ENCODE peak calls at places on chromosomes 5 and 9, in six cellular contexts. C, D, A, B, N and E are unnamed samples.
A peak's percentile ranks its signal among the peaks of the same experiment; 100 is the strongest.

GRCh38 chr9:7315116-7315515 is 484.5 kb downstream of the DMAC1 start:
- DNase-seq in C (no peak), D (no peak), A (no peak), B (no peak), N (no peak), E (no peak)

GRCh38 chr5:39599721-39600431 is 175.1 kb upstream of the DAB2 start:
- DNase-seq in C (peak; percentile 3), D (no peak), A (peak; percentile 72), B (no peak), N (peak; percentile 64), E (peak; percentile 45)

GRCh38 chr9:130939405-130939941 is 426 bp upstream of the FIBCD1 start:
- DNase-seq in C (no peak), D (peak; percentile 47), A (peak; percentile 11), B (no peak), N (peak; percentile 46), E (no peak)

GRCh38 chr9:116355153-116355827 is 201.7 kb downstream of the PAPPA start:
- DNase-seq in C (no peak), D (peak; percentile 55), A (peak; percentile 28), B (no peak), N (peak; percentile 71), E (peak; percentile 63)

GRCh38 chr9:137749511-137749910 is 128.1 kb upstream of the CACNA1B start:
- DNase-seq in C (no peak), D (no peak), A (no peak), B (no peak), N (no peak), E (no peak)

GRCh38 chr5:115599924-115600323 is 2.4 kb downstream of the TICAM2 start:
- DNase-seq in C (no peak), D (no peak), A (no peak), B (no peak), N (peak; percentile 41), E (no peak)

GRCh38 chr5:43243270-43243669 is 51.2 kb downstream of the NIM1K start:
- DNase-seq in C (no peak), D (no peak), A (no peak), B (no peak), N (no peak), E (no peak)

GRCh38 chr5:31366941-31367340 is 165.0 kb downstream of the DROSHA start:
- DNase-seq in C (no peak), D (no peak), A (peak; percentile 35), B (no peak), N (no peak), E (no peak)

DNA sequence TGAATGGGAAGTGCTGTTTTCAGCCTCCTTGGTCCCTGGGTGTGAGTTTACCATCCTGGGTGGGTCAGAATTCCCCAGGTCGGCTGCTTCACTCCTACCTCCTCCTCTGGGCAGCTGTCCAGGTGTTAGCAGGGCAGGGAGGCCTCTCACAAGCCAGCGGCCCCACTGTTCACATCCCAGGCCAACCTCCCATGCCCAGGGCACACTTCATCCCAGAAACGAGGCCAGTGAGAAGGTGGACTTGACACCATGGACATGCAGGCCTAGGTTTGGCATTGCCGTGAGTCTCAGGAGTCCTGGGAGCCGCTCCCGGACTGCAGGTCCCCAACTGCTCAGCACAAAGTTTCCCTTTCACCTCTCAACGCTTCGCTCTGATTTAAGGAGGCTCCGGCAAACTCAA is 229.6 kb upstream of the IRX2 start:
- DNase-seq in C (no peak), D (no peak), A (no peak), B (no peak), N (no peak), E (no peak)
- H3K23ac ChIP-seq in C (no peak overlapping the region), D (no peak overlapping the region), A (no peak overlapping the region), B (no peak overlapping the region), N (no peak overlapping the region), E (no peak overlapping the region)

GRCh38 chr9:38066167-38066906 is 2.7 kb downstream of the SHB start:
- DNase-seq in C (no peak), D (no peak), A (no peak), B (no peak), N (peak; percentile 72), E (no peak)

GRCh38 chr9:38066907-38067610 is 2.0 kb downstream of the SHB start:
- DNase-seq in C (no peak), D (no peak), A (no peak), B (no peak), N (peak; percentile 51), E (peak; percentile 46)

GRCh38 chr9:38068616-38068865 is 486 bp downstream of the SHB start:
- DNase-seq in C (no peak), D (no peak), A (peak; percentile 59), B (no peak), N (no peak), E (no peak)

GRCh38 chr9:38067892-38068615 is 973 bp downstream of the SHB start:
- DNase-seq in C (no peak), D (no peak), A (no peak), B (no peak), N (no peak), E (no peak)

GRCh38 chr9:38067611-38067891 is 1.5 kb downstream of the SHB start:
- DNase-seq in C (no peak), D (peak; percentile 49), A (no peak), B (no peak), N (no peak), E (no peak)
- H3K23ac ChIP-seq in C (peak overlapping the region; percentile 82), D (no peak overlapping the region), A (peak overlapping the region; percentile 88), B (no peak overlapping the region), N (peak overlapping the region; percentile 29), E (no peak overlapping the region)

GRCh38 chr5:135376961-135377621 is 21.9 kb downstream of the MACROH2A1 start:
- DNase-seq in C (no peak), D (no peak), A (no peak), B (no peak), N (no peak), E (no peak)
- H3K23ac ChIP-seq in C (no peak overlapping the region), D (no peak overlapping the region), A (no peak overlapping the region), B (no peak overlapping the region), N (no peak overlapping the region), E (no peak overlapping the region)

DNA sequence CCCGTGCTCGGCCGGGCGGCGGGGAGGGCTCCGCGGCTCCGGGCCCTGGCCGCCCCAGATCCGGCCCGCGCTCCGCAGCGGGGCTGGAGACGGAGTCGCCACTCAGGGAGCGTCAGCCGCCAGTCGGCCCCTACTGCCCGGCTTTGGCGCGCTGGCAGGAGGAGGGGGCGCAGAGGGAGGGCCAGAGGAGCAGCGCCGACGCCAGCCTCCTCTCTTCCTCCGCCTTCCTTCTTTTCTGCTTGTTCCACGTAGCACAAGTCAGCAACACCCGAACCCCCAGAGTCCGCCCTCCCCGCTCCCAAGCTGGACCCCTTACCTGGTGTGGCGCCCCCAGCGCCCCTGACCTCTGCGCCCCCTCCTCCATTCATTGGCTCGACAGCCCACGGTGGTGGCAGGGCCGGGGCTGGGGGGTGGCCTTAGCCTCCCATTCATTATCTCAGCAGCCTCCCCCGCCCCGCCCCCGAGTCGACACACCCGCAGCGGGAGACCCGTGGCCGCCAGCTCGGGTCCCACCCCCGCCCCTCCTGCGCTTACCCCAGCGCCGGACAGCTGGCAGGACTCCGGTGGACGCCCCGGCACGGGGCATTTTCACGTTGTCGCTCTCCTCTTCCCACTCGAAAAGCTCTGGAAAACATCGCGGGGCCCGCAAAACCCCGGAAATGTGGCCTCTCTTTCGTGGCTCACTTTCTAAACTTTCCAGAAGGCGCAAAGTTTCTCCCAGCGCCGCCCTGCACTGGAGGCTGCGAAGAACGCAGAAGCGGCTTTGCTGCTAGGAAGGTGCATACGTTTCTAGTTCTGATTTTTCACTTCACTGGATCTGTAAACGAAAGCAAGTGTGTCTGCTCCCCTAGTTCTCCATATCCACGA is at the start of gene LPAR1:
- DNase-seq in C (peak; percentile 56), D (peak; percentile 66), A (peak; percentile 78), B (no peak), N (peak; percentile 78), E (no peak)
- H3K23ac ChIP-seq in C (no peak within 1 kb of the TSS), D (no peak within 1 kb of the TSS), A (peak within 1 kb of the TSS; percentile 97), B (no peak within 1 kb of the TSS), N (peak within 1 kb of the TSS; percentile 56), E (no peak within 1 kb of the TSS)